ENCODE peak calls at places on chromosome 19, in seven cellular contexts. H is epithelial cell of esophagus, Y is aorta, U is non-pigmented ciliary epithelial cell, T is MG63, A is ELR, N is GM23248. L is an unnamed sample.

GRCh38 chr19:18725755-18726416 is 42.4 kb downstream of the CRTC1 start:
- DNase-seq in H (no peak), Y (no peak), U (no peak), T (no peak), A (no peak), N (no peak), L (no peak)

GRCh38 chr19:45772130-45772880 is 3.3 kb upstream of the SIX5 start:
- DNase-seq in H (no peak), Y (no peak), U (no peak), T (no peak), A (no peak), N (no peak), L (no peak)

GRCh38 chr19:58291943-58292342 is 13.2 kb downstream of the ZNF8 start:
- DNase-seq in H (no peak), Y (no peak), U (no peak), T (no peak), A (no peak), N (no peak), L (no peak)

GRCh38 chr19:47495478-47496372 is 11.7 kb upstream of the KPTN start:
- DNase-seq in H (no peak), Y (no peak), U (no peak), T (no peak), A (no peak), N (no peak), L (no peak)

GRCh38 chr19:35126624-35126959 is 8.3 kb downstream of the LGI4 start:
- DNase-seq in H (no peak), Y (no peak), U (no peak), T (no peak), A (no peak), N (no peak), L (no peak)

GRCh38 chr19:33394006-33394722 is 20.7 kb downstream of the CEBPG start:
- DNase-seq in H (peak), Y (peak), U (no peak), T (peak), A (peak), N (peak), L (no peak)

GRCh38 chr19:2602391-2603181 is 99.9 kb downstream of the GNG7 start:
- DNase-seq in H (peak), Y (peak), U (no peak), T (peak), A (peak), N (peak), L (no peak)

GRCh38 chr19:53907193-53907581 is 1.9 kb upstream of the CACNG7 start:
- DNase-seq in H (no peak), Y (no peak), U (no peak), T (no peak), A (no peak), N (no peak), L (no peak)

GRCh38 chr19:19624032-19624570 is 3.9 kb downstream of the LPAR2 start:
- DNase-seq in H (no peak), Y (no peak), U (no peak), T (no peak), A (no peak), N (no peak), L (no peak)

GRCh38 chr19:35704218-35704617 is at the start of gene ZBTB32:
- DNase-seq in H (peak), Y (no peak), U (no peak), T (peak), A (peak), N (peak), L (no peak)

GRCh38 chr19:7673995-7674667 is 2.8 kb upstream of the MCEMP1 start:
- DNase-seq in H (peak), Y (peak), U (no peak), T (peak), A (peak), N (peak), L (no peak)

GRCh38 chr19:47693489-47693888 is 19.7 kb upstream of the EHD2 start:
- DNase-seq in H (no peak), Y (no peak), U (no peak), T (no peak), A (no peak), N (no peak), L (no peak)

GRCh38 chr19:55376381-55376933 is at the start of gene TMEM190:
- DNase-seq in H (no peak), Y (no peak), U (no peak), T (no peak), A (no peak), N (no peak), L (no peak)

GRCh38 chr19:33055718-33056117 is 9.0 kb downstream of the RHPN2 start:
- DNase-seq in H (no peak), Y (no peak), U (no peak), T (no peak), A (no peak), N (peak), L (no peak)

GRCh38 chr19:7242601-7243258 is 51.5 kb downstream of the INSR start:
- DNase-seq in H (no peak), Y (no peak), U (no peak), T (peak), A (peak), N (peak), L (no peak)

GRCh38 chr19:39416626-39417120 is 4.2 kb downstream of the PLEKHG2 start:
- DNase-seq in H (no peak), Y (no peak), U (no peak), T (no peak), A (no peak), N (no peak), L (no peak)

GRCh38 chr19:40365613-40366401 is 17.3 kb downstream of the PLD3 start:
- DNase-seq in H (peak), Y (peak), U (no peak), T (no peak), A (peak), N (peak), L (no peak)

GRCh38 chr19:17775245-17775927 is 19.6 kb upstream of the B3GNT3 start:
- DNase-seq in H (peak), Y (no peak), U (no peak), T (peak), A (peak), N (peak), L (no peak)

GRCh38 chr19:9353011-9353410 is 9.8 kb upstream of the ZNF177 start:
- DNase-seq in H (no peak), Y (no peak), U (no peak), T (no peak), A (no peak), N (no peak), L (no peak)

GRCh38 chr19:6464070-6464873 is at the start of gene CRB3:
- DNase-seq in H (peak), Y (no peak), U (no peak), T (no peak), A (no peak), N (no peak), L (no peak)

GRCh38 chr19:43563816-43564215 is 11.5 kb downstream of the XRCC1 start:
- DNase-seq in H (no peak), Y (no peak), U (no peak), T (no peak), A (no peak), N (no peak), L (no peak)

GRCh38 chr19:58569943-58570670 is 3.0 kb downstream of the MZF1 start:
- DNase-seq in H (no peak), Y (peak), U (no peak), T (no peak), A (no peak), N (no peak), L (no peak)

GRCh38 chr19:49642488-49643035 is 553 bp downstream of the SCAF1 start:
- DNase-seq in H (no peak), Y (no peak), U (no peak), T (no peak), A (peak), N (no peak), L (no peak)

GRCh38 chr19:2744113-2744512 is 4.3 kb upstream of the SLC39A3 start:
- DNase-seq in H (no peak), Y (no peak), U (no peak), T (no peak), A (no peak), N (no peak), L (no peak)

GRCh38 chr19:12965017-12965811 is 4.2 kb upstream of the DAND5 start:
- DNase-seq in H (peak), Y (peak), U (no peak), T (peak), A (peak), N (peak), L (no peak)

GRCh38 chr19:33220735-33221134 is 4.9 kb downstream of the SLC7A10 start:
- DNase-seq in H (no peak), Y (no peak), U (no peak), T (no peak), A (no peak), N (no peak), L (no peak)